ENCODE peak calls at places on chromosomes 12 and 14, in four cellular contexts. O, K, M and V are unnamed samples. For H3K27me3, the result is how much of the 10 kb centered on the place peaks cover.

GRCh38 chr12:124862768-124863408 is 776 bp downstream of the SCARB1 start:
- DNase-seq in O (peak), K (no peak), M (no peak), V (no peak)

GRCh38 chr14:68977741-68978549 is 1.2 kb downstream of the ACTN1 start:
- DNase-seq in O (peak), K (peak), M (peak), V (peak)

GRCh38 chr12:21918456-21918855 is 22.8 kb downstream of the ABCC9 start:
- DNase-seq in O (no peak), K (no peak), M (no peak), V (no peak)

GRCh38 chr14:28941758-28942157 is 175.2 kb downstream of the FOXG1 start:
- DNase-seq in O (no peak), K (no peak), M (no peak), V (no peak)

GRCh38 chr14:103021817-103022668 is 35.3 kb downstream of the CDC42BPB start:
- DNase-seq in O (peak), K (no peak), M (no peak), V (no peak)

GRCh38 chr14:47235619-47236018 is 439.8 kb downstream of the MDGA2 start:
- DNase-seq in O (no peak), K (no peak), M (no peak), V (no peak)

GRCh38 chr14:105312973-105313372 is 1.6 kb upstream of the PACS2 start:
- DNase-seq in O (no peak), K (no peak), M (no peak), V (no peak)

GRCh38 chr12:4290011-4290790 is 16.6 kb downstream of the CCND2 start:
- DNase-seq in O (no peak), K (no peak), M (no peak), V (no peak)

GRCh38 chr12:7935773-7936581 is at the start of gene SLC2A3:
- DNase-seq in O (peak), K (peak), M (peak), V (peak)

GRCh38 chr14:20848955-20849570 is 42.1 kb upstream of the RNASE3 start:
- DNase-seq in O (no peak), K (no peak), M (no peak), V (no peak)

GRCh38 chr12:94173660-94174265 is 25.4 kb downstream of the PLXNC1 start:
- DNase-seq in O (no peak), K (no peak), M (no peak), V (no peak)

GRCh38 chr12:94171595-94171930 is 23.2 kb downstream of the PLXNC1 start:
- DNase-seq in O (peak), K (no peak), M (no peak), V (no peak)

GRCh38 chr12:94172031-94172430 is 23.7 kb downstream of the PLXNC1 start:
- DNase-seq in O (peak), K (peak), M (no peak), V (no peak)

GRCh38 chr12:94174576-94174975 is 26.2 kb downstream of the PLXNC1 start:
- DNase-seq in O (no peak), K (no peak), M (no peak), V (no peak)

GRCh38 chr12:94172973-94173372 is 24.6 kb downstream of the PLXNC1 start:
- DNase-seq in O (peak), K (no peak), M (no peak), V (no peak)
- H3K4me3 ChIP-seq in O (no peak), K (no peak), M (no peak), V (no peak)

DNA sequence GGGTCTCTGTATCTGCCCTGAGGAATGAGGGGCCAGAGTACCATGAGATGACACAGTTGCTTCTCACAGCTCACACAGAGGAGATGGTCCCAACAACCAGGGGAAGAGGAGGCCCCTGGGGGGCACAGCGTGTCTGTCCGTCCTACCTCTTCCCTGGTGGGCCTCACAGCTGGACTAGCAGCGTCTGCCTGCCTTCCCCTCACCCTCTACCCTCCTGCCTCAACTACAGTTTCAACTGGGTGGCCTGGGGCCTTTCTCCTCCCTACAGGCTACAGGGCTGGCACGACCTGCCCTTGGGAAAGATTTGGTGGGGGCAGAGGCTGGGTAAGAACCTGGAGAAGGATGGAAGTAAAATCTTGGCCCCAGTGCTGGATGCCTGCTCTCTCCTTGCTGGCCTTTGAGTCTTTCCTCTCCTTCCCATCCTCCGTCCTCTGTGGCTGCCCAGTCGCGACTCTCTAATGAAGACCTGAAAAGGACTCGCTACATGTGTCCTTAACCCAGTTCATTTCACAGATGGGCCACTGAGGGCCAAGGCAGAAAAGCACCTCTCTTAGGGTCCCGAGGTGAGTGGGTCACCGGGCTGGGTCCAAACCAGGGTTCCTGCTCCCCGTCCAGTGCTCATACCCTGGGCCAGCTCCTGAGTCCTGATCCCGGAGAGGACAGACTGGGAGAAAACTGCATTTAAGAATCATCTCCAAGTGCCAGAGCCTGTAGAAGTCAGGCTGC is 232.5 kb downstream of the BCL11B start:
- DNase-seq in O (no peak), K (no peak), M (no peak), V (no peak)
- H3K27me3 ChIP-seq in O (under half), K (under half), M (under half), V (under half)

DNA sequence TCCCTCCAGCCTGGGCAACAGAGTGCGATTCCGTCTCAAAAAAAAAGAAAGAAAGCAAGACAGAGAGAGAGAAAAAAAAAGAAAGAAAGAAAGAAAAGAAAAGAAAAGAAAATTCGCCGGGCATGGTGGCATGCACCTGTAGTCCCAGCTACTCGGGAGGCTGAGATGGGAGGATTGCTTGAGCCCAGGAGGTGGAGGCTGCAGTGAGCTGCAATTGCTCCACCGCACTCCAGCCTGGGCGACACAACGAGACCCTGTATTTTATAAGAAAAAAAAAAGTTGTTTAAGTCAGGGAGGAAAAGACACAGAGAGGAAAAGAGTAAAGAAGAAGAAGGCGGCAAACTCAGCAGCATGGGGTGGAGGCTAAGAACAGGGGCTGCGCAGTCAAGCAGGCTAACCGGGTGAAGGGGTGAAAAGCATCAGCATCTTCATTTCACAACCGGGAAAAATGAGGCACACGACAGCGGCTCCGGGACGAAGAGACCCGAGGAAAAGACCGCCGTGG is 557 bp upstream of the FICD start:
- DNase-seq in O (no peak), K (no peak), M (no peak), V (no peak)
- H3K27ac ChIP-seq in O (no peak), K (no peak), M (peak), V (no peak)

GRCh38 chr14:60652674-60653387 is 3.6 kb upstream of the SIX1 start:
- DNase-seq in O (no peak), K (no peak), M (peak), V (no peak)
- H3K4me3 ChIP-seq in O (peak), K (no peak), M (no peak), V (no peak)

DNA sequence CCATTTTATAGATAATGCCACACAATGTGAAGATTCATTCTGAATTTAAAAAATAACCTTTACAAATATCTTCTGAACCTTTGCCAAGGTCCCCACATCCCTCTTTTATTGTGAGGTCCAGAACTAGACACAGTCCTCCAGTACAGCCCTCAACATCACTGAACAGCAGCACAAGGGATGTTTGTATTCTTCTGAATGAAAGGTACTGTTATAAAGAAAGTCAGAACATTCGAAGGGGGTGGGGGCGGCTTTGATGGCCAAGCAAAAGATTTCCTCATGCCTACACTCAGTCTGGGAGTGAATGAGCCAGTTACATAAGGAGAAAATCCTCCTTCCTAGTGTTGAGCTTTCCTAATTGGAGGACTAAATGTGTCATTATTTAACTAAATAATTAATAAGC is 77.3 kb downstream of the PPM1A start:
- DNase-seq in O (no peak), K (no peak), M (no peak), V (no peak)
- H3K27me3 ChIP-seq in O (under half), K (under half), M (under half), V (under half)

GRCh38 chr12:53173085-53173715 is 7.3 kb upstream of the ZNF740 start:
- DNase-seq in O (no peak), K (no peak), M (no peak), V (no peak)

GRCh38 chr12:53180270-53180930 is at the start of the genes CSAD and ZNF740:
- DNase-seq in O (peak), K (peak), M (peak), V (peak)

GRCh38 chr12:53179694-53180269 is 740 bp upstream of the ZNF740 start:
- DNase-seq in O (no peak), K (peak), M (peak), V (no peak)

GRCh38 chr12:53174881-53175491 is 5.5 kb upstream of the ZNF740 start:
- DNase-seq in O (no peak), K (no peak), M (peak), V (no peak)

DNA sequence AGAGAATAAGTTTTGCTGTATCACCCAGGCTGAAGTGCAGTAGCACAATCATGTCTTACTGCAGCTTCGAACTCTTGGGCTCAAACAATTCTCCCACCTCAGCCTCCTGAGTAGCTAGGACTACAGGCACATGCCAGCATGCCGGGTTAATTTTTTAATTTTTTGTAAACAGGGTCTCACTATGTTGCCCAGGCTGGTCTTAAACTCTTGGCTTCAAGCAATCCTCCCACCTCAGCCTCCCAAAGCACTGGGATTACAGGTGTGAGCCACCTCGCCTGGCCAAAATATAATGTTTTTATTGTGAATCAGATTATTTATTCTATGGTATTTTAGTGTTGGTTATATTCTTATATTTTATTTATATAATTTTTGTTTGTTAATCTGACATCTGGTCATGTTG is 3.8 kb upstream of the ZNF740 start:
- DNase-seq in O (no peak), K (no peak), M (no peak), V (peak)
- H3K27ac ChIP-seq in O (no peak), K (no peak), M (no peak), V (no peak)

DNA sequence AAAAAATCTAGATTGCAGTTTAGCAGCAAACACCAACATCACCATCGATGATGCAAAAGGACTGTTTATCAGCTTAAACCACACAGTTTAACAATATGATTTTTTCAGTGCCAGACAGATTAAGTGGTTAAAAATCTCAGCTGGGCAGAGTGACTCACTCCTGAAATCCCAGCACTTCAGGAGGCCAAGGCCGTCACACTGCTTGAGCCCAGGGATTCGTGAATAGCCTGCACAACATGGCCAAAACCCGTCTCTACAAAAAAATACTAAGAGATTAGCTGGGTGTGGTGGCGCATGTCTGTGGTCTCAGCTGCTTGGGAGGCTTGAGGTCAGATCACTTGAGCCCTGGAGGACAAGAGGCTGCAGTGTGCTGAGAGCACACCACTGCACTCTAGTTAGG is 8.9 kb downstream of the RSRC2 start:
- DNase-seq in O (peak), K (no peak), M (no peak), V (no peak)
- H3K4me3 ChIP-seq in O (no peak), K (no peak), M (no peak), V (no peak)

DNA sequence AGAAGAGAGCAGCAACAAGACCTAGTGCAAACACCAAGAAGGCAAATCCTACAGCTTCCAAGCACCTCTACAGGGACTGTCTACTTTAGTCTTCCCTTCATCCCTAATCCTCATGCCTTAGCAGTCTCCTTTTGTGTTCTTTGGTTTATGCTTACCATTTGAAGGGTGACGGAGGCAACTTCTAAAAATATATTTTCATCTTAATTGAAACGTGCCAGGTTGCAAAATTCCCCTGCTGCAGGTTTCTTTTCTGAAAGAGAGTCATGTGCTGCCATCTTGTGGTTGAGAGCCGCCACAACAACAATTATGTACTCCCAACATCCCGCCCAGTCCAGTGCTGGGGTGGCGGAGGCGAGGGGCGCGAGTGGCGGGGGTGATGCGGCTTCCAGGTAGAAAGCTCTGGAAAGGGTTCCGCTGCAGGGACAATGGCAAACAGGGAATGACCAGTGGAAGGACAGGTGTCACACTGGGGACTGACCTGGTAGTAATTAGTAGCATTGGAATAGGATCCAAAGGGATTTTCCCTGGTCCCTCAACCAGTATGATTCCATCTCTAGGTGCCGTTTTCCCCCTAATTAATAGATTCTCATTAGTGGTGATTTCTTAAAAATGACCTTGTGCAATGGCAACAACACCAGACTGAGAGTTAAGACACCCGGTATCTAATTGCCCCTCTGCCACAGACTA is 80.3 kb upstream of the GNG2 start:
- DNase-seq in O (peak), K (peak), M (peak), V (peak)
- H3K27me3 ChIP-seq in O (under half), K (under half), M (under half), V (under half)